ENCODE peak calls at places on chromosomes 16 and 17, in six cellular contexts. R, Y, C, H, J and Z are unnamed samples.

GRCh38 chr17:36911007-36911406 is 26.3 kb upstream of the LHX1 start:
- DNase-seq in R (no peak), Y (no peak), C (no peak), H (no peak), J (no peak), Z (no peak)

GRCh38 chr16:63975669-63976068 is 1146.2 kb downstream of the CDH11 start:
- DNase-seq in R (no peak), Y (no peak), C (no peak), H (no peak), J (no peak), Z (no peak)

GRCh38 chr17:64661731-64661980 is 451 bp downstream of the SMURF2 start:
- DNase-seq in R (no peak), Y (no peak), C (no peak), H (no peak), J (no peak), Z (no peak)

GRCh38 chr16:4460936-4461249 is 13.5 kb downstream of the NMRAL1 start:
- DNase-seq in R (no peak), Y (no peak), C (no peak), H (no peak), J (no peak), Z (no peak)

GRCh38 chr16:31713945-31714898 is 159.4 kb upstream of the ZNF267 start:
- DNase-seq in R (no peak), Y (peak), C (no peak), H (no peak), J (peak), Z (no peak)

GRCh38 chr16:17404903-17405691 is 65.7 kb downstream of the XYLT1 start:
- DNase-seq in R (no peak), Y (no peak), C (peak), H (peak), J (peak), Z (peak)

GRCh38 chr17:4895676-4896331 is 3.5 kb upstream of the C17orf107 start:
- DNase-seq in R (no peak), Y (no peak), C (no peak), H (no peak), J (no peak), Z (no peak)

GRCh38 chr17:9647014-9647413 is 1.7 kb downstream of the USP43 start:
- DNase-seq in R (no peak), Y (peak), C (no peak), H (no peak), J (no peak), Z (no peak)

GRCh38 chr16:57260294-57260929 is 15.4 kb downstream of the ARL2BP start:
- DNase-seq in R (peak), Y (peak), C (peak), H (no peak), J (peak), Z (peak)

GRCh38 chr16:28984619-28985135 is at the start of gene LAT:
- DNase-seq in R (no peak), Y (no peak), C (no peak), H (no peak), J (no peak), Z (no peak)

DNA sequence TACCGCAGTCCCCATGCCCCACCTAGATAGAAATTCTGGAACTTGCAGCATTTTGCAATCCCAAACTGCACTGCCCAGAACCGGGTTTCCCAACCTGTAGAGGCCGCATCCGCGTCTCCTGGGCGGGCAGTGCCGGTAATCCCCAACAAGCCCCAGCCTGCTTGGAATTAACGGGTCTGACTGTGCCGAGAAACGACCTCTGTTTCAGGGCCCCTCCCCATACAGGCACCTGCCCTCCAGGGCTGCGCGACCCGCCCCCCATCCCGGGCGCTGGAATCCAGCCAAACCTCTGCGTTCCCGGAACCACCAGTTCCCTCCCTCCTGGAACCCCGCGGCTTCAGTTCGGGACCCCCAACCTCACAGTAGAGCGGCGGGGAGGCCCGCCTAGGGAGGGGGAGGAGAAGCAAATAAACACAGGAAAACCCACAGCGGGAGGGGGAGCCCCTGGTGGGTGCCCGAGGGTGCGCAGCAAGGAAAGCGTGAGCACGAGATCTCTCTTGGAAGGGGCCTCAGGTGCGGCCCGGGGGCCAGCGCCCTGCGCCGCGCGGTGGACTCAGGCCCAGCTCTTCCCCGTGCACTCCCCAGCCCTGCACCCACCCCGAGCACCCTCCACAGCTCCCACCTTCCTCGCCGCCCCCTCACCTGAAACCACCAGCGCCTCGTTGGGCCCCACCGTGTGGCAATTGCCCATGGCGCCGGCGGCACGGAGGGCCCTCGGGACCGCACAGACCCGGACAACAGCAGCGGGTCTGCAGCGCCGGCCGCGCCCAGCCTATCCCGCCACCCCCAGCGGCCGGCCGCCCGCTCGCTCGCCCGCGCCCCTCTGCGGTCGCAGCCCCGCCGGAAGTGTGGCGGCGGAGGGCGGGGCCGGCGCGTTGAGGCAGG is at the start of gene FLOT2:
- DNase-seq in R (no peak), Y (peak), C (peak), H (no peak), J (peak), Z (peak)
- TF ChIP-seq CTCF in R (no peak), Y (no peak), C (peak), H (peak), J (peak), Z (peak)

GRCh38 chr17:1630662-1631061 is 2.0 kb upstream of the SLC43A2 start:
- DNase-seq in R (no peak), Y (no peak), C (no peak), H (no peak), J (no peak), Z (no peak)
- TF ChIP-seq CTCF in R (no peak), Y (no peak), C (no peak), H (no peak), J (no peak), Z (no peak)

DNA sequence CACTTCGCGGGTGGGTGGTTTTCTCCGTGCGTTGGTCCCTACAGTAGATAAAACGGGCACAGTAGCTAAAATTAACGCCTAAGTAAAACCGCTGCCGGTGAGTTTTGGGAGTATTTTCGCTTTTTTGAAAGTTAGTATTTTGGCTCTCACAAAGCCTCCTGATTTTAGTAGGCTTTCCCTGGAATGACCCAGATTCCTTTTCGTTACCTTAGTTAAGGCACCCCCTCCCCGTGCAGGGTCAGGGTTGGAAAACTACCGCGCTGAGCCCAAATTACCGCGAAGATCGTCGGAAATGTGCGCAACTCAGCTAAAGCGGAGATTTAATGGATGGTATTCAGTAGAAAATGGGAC is 28.3 kb upstream of the ST6GALNAC1 start:
- DNase-seq in R (no peak), Y (no peak), C (no peak), H (no peak), J (no peak), Z (no peak)
- TF ChIP-seq CTCF in R (peak), Y (no peak), C (no peak), H (no peak), J (no peak), Z (no peak)

DNA sequence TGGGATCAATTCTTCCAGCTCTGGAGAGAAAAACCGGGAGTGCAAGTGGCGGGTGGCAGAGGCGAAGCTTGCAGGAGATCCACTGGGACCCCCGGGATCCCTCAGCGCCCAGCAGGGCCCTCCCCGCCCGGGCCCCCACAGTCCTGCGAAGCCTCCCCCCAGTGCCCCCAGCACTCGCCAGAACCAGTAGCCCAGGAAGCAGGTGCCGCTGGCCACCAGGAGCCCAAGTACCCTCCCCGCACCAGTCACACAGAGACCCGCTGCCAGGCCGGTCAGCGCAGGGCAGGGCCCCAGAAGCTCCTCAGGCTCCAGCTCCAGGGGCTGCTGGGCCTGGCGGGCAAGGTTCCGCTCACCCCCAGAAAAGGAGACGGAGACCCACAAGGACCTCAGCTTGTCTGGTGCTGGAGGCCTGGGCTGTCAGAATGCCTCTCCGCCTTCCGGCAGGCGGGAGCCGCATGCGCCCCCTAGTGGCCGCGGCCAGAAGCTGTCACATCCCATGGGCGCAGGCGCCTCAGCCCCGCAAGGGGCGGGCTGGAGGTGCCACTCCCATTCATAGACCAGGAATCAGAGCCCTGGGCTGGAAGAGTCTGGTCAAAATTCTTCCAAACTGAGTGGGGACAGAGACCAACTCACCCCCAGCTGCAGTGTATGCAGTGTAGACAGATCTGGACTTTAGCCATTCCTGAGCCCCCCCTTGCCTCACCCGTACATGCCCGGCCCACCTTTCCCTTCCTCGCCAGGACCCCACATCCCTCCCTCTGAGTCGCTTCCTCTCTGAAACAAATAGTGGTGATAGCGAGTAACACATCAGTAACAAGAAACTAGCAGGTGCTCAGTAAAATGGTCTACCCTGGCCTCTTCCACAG is 1002.3 kb downstream of the KCNJ18 start:
- DNase-seq in R (no peak), Y (no peak), C (no peak), H (no peak), J (no peak), Z (no peak)
- TF ChIP-seq CTCF in R (no peak), Y (no peak), C (no peak), H (peak), J (peak), Z (peak)

GRCh38 chr17:19361326-19361725 is 1.2 kb downstream of the B9D1 start:
- DNase-seq in R (no peak), Y (no peak), C (no peak), H (no peak), J (no peak), Z (no peak)

GRCh38 chr17:19363114-19363438 is 553 bp upstream of the B9D1 start:
- DNase-seq in R (no peak), Y (no peak), C (no peak), H (no peak), J (no peak), Z (no peak)

GRCh38 chr17:19363460-19364035 is 1.0 kb upstream of the B9D1 start:
- DNase-seq in R (no peak), Y (no peak), C (no peak), H (no peak), J (no peak), Z (no peak)

GRCh38 chr17:19361975-19362292 is 589 bp downstream of the B9D1 start:
- DNase-seq in R (no peak), Y (no peak), C (no peak), H (no peak), J (no peak), Z (no peak)

DNA sequence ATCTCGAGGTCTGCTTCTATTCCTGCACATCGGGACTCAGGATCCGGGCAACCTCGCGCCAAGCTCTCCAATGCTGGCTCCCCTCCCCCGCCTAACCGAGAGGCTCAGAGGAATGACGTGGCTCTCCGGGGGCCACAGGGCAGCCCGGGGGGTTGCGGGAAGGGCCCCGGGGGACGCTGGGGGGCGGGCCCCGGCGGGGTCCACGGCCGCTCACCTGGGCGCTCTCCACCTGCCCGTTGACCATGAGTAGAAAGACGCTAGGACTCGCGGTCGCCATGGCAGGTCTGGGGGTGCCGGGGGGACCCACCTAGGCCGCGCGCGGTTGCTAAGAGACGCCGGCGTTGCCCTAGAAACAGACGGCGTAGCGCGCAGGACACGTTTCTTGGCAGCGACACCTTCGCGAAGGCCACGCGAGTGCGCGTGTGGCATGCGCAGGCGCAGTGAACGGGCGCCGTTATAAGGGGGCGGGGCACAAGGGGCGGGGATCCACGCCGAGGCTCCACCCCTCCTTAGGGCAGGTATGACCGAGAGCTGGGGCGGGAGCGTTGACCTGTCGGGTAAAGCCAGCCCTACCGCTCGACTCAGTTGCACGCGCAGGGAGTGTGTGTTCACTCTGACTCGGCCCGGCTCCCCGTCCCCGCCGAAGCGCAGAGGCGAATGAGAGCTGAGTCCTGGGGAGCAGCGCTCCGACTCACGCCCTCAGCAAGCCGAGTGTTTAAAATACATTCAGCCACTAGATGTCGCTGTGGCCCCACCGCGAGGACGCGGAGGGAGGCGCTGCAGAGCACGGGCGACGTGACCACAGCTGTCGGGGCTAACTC is at the start of gene B9D1:
- DNase-seq in R (peak), Y (peak), C (peak), H (peak), J (peak), Z (peak)
- TF ChIP-seq CTCF in R (peak), Y (peak), C (peak), H (peak), J (peak), Z (peak)

DNA sequence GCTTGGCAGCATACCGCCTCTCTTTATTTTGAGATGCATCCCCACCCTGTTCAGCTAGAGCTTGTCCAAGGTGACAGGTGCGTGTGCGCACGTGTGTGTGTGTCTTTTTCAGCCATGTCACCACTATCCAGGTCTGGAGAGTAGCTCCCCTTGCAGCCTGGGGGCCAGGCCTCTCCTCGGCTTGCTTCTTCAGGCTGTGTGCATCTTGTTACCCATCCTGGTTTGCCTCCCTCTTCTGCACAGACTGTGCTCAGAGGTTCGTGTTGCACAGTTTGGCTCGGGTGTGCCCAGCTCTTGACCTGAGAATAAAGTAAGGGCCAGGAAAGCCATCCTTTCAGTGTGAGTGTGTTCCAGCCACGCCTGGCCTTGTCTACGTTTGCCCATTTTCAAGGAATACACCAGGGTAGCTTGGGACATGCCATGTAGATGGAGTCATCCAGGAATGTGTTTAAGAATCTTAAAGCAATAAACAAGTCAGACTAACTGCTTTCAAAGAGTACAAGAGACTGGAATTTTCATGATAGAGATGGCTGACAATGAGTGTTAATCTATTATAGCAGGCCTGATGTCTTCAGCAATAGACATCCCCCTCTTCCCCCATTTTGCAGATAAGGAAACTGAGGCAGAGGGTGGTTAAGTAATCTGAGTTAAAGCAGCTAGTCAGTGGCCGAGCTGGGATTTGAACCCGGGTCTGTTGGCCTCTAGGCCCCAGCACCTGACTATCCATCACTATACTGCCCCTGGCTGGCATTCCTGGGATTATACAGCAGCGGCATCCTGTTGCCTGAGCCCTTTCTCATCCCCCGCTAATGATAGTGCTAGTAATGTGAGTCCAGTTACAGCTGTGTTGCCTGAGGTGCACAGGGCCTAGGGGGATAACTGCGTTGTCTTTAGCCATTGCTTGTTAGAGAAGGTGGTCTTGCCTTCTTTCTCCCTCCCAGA is 77.9 kb downstream of the KSR1 start:
- DNase-seq in R (no peak), Y (peak), C (peak), H (peak), J (peak), Z (peak)
- TF ChIP-seq CTCF in R (no peak), Y (no peak), C (no peak), H (no peak), J (no peak), Z (peak)

GRCh38 chr16:66478733-66479511 is 51.8 kb downstream of the BEAN1 start:
- DNase-seq in R (peak), Y (peak), C (peak), H (no peak), J (peak), Z (peak)
- TF ChIP-seq CTCF in R (peak), Y (peak), C (peak), H (peak), J (peak), Z (peak)

DNA sequence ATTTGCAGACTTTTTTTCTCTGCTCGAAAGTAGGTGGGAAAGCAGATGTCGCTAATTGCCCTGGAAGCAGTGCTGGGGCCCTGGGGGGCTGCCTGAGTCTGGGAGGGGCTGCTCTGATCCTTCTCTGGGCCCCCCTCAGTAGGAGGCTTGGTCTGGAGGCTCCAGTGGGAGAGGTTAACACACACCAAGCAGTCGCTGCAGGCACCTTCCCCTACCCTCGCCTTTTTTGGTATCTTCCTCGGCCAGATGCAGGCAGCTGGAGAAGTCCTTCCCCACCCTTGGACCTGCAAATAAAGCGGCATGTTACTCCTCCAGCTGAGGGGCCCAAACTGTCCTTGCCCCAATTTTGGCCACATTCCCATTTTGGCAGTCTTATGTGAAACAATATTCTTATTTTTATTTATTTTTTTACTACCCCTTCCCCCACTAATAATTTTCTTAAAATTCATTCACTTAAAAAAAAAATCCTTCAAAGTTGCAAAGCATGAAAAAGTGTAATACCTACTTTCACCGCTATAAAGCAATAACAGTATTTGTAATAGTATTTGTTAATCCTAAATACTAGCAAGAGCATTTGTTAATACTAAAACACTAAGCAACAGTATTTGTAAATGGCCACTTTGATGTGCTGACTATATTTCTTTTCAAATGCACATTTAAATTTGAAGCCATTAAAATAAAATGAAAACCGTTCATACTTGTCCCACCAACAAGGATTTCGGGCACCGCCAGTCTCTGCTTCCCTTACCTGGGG is 15.0 kb downstream of the C16orf46 start:
- DNase-seq in R (no peak), Y (no peak), C (no peak), H (no peak), J (no peak), Z (no peak)
- TF ChIP-seq CTCF in R (no peak), Y (no peak), C (no peak), H (no peak), J (no peak), Z (peak)